ENCODE peak calls at places on chromosomes 13 and 19, in five cellular contexts. One of them, this sample, is unnamed.

GRCh38 chr13:79485014-79485441 is 4.1 kb downstream of the NDFIP2 start:
- DNase-seq in cardiac muscle cell: peak; percentile 75
- DNase-seq in ascending aorta: no peak
- DNase-seq in MM.1S: no peak
- DNase-seq in activated B cell treated with CpG ODN at 0.5 μM for 24 hours: no peak
- DNase-seq in this sample: no peak

GRCh38 chr13:29936961-29937360 is 86.5 kb upstream of the UBL3 start:
- DNase-seq in cardiac muscle cell: no peak
- DNase-seq in ascending aorta: no peak
- DNase-seq in MM.1S: no peak
- DNase-seq in activated B cell treated with CpG ODN at 0.5 μM for 24 hours: no peak
- DNase-seq in this sample: no peak

GRCh38 chr13:46804391-46804815 is 7.4 kb upstream of the ESD start:
- DNase-seq in cardiac muscle cell: peak; percentile 72
- DNase-seq in ascending aorta: no peak
- DNase-seq in MM.1S: no peak
- DNase-seq in activated B cell treated with CpG ODN at 0.5 μM for 24 hours: no peak
- DNase-seq in this sample: no peak

GRCh38 chr13:45436953-45437352 is 18.8 kb upstream of the SLC25A30 start:
- DNase-seq in cardiac muscle cell: no peak
- DNase-seq in ascending aorta: peak; percentile 37
- DNase-seq in MM.1S: no peak
- DNase-seq in activated B cell treated with CpG ODN at 0.5 μM for 24 hours: no peak
- DNase-seq in this sample: no peak

GRCh38 chr19:29942404-29943261 is 594 bp downstream of the URI1 start:
- DNase-seq in cardiac muscle cell: peak; percentile 52
- DNase-seq in ascending aorta: peak; percentile 73
- DNase-seq in MM.1S: peak; percentile 59
- DNase-seq in activated B cell treated with CpG ODN at 0.5 μM for 24 hours: peak; percentile 75
- DNase-seq in this sample: peak; percentile 53

GRCh38 chr13:64332048-64332447 is 2898.1 kb downstream of the PCDH9 start:
- DNase-seq in cardiac muscle cell: no peak
- DNase-seq in ascending aorta: no peak
- DNase-seq in MM.1S: no peak
- DNase-seq in activated B cell treated with CpG ODN at 0.5 μM for 24 hours: no peak
- DNase-seq in this sample: no peak

GRCh38 chr19:30908262-30908771 is 440.9 kb downstream of the TSHZ3 start:
- DNase-seq in cardiac muscle cell: no peak
- DNase-seq in ascending aorta: no peak
- DNase-seq in MM.1S: no peak
- DNase-seq in activated B cell treated with CpG ODN at 0.5 μM for 24 hours: no peak
- DNase-seq in this sample: no peak

GRCh38 chr13:113837554-113838355 is 26.1 kb downstream of the GAS6 start:
- DNase-seq in cardiac muscle cell: peak; percentile 98
- DNase-seq in ascending aorta: peak; percentile 97
- DNase-seq in MM.1S: no peak
- DNase-seq in activated B cell treated with CpG ODN at 0.5 μM for 24 hours: no peak
- DNase-seq in this sample: no peak

GRCh38 chr13:105464249-105464648 is 1071.2 kb downstream of the EFNB2 start:
- DNase-seq in cardiac muscle cell: no peak
- DNase-seq in ascending aorta: no peak
- DNase-seq in MM.1S: no peak
- DNase-seq in activated B cell treated with CpG ODN at 0.5 μM for 24 hours: no peak
- DNase-seq in this sample: no peak

GRCh38 chr19:18203408-18203862 is 407 bp downstream of the RAB3A start:
- DNase-seq in cardiac muscle cell: peak; percentile 22
- DNase-seq in ascending aorta: peak; percentile 81
- DNase-seq in MM.1S: peak; percentile 44
- DNase-seq in activated B cell treated with CpG ODN at 0.5 μM for 24 hours: no peak
- DNase-seq in this sample: no peak

GRCh38 chr19:48271531-48272151 is 1.8 kb downstream of the ZNF114 start:
- DNase-seq in cardiac muscle cell: peak; percentile 64
- DNase-seq in ascending aorta: peak; percentile 52
- DNase-seq in MM.1S: no peak
- DNase-seq in activated B cell treated with CpG ODN at 0.5 μM for 24 hours: peak; percentile 37
- DNase-seq in this sample: peak; percentile 59

GRCh38 chr13:92833071-92833470 is 393.5 kb upstream of the GPC6 start:
- DNase-seq in cardiac muscle cell: peak; percentile 33
- DNase-seq in ascending aorta: no peak
- DNase-seq in MM.1S: no peak
- DNase-seq in activated B cell treated with CpG ODN at 0.5 μM for 24 hours: no peak
- DNase-seq in this sample: no peak

GRCh38 chr19:52941941-52942370 is 18.7 kb upstream of the ZNF888 start:
- DNase-seq in cardiac muscle cell: peak; percentile 23
- DNase-seq in ascending aorta: peak; percentile 72
- DNase-seq in MM.1S: peak; percentile 8
- DNase-seq in activated B cell treated with CpG ODN at 0.5 μM for 24 hours: peak; percentile 31
- DNase-seq in this sample: no peak

GRCh38 chr19:32053366-32053765 is 292.0 kb upstream of the ZNF507 start:
- DNase-seq in cardiac muscle cell: no peak
- DNase-seq in ascending aorta: no peak
- DNase-seq in MM.1S: no peak
- DNase-seq in activated B cell treated with CpG ODN at 0.5 μM for 24 hours: no peak
- DNase-seq in this sample: no peak

GRCh38 chr13:110108348-110109139 is 198.4 kb downstream of the COL4A1 start:
- DNase-seq in cardiac muscle cell: peak; percentile 94
- DNase-seq in ascending aorta: peak; percentile 88
- DNase-seq in MM.1S: peak; percentile 59
- DNase-seq in activated B cell treated with CpG ODN at 0.5 μM for 24 hours: no peak
- DNase-seq in this sample: peak; percentile 50

GRCh38 chr19:10260141-10260584 is 8.1 kb downstream of the MRPL4 start:
- DNase-seq in cardiac muscle cell: no peak
- DNase-seq in ascending aorta: no peak
- DNase-seq in MM.1S: no peak
- DNase-seq in activated B cell treated with CpG ODN at 0.5 μM for 24 hours: no peak
- DNase-seq in this sample: no peak

GRCh38 chr13:98892821-98893220 is 85.0 kb downstream of the DOCK9 start:
- DNase-seq in cardiac muscle cell: no peak
- DNase-seq in ascending aorta: no peak
- DNase-seq in MM.1S: no peak
- DNase-seq in activated B cell treated with CpG ODN at 0.5 μM for 24 hours: no peak
- DNase-seq in this sample: no peak

GRCh38 chr13:35252536-35253205 is 223.8 kb downstream of the MAB21L1 start:
- DNase-seq in cardiac muscle cell: no peak
- DNase-seq in ascending aorta: no peak
- DNase-seq in MM.1S: peak; percentile 29
- DNase-seq in activated B cell treated with CpG ODN at 0.5 μM for 24 hours: no peak
- DNase-seq in this sample: no peak

GRCh38 chr13:66399873-66400272 is 830.3 kb downstream of the PCDH9 start:
- DNase-seq in cardiac muscle cell: no peak
- DNase-seq in ascending aorta: no peak
- DNase-seq in MM.1S: no peak
- DNase-seq in activated B cell treated with CpG ODN at 0.5 μM for 24 hours: no peak
- DNase-seq in this sample: no peak

GRCh38 chr19:17948967-17949930 is 16.4 kb downstream of the CCDC124 start:
- DNase-seq in cardiac muscle cell: no peak
- DNase-seq in ascending aorta: no peak
- DNase-seq in MM.1S: no peak
- DNase-seq in activated B cell treated with CpG ODN at 0.5 μM for 24 hours: peak; percentile 44
- DNase-seq in this sample: no peak

GRCh38 chr19:35524181-35524838 is 3.8 kb downstream of the SBSN start:
- DNase-seq in cardiac muscle cell: no peak
- DNase-seq in ascending aorta: no peak
- DNase-seq in MM.1S: no peak
- DNase-seq in activated B cell treated with CpG ODN at 0.5 μM for 24 hours: no peak
- DNase-seq in this sample: no peak

GRCh38 chr13:34864650-34865049 is 77.4 kb upstream of the NBEA start:
- DNase-seq in cardiac muscle cell: no peak
- DNase-seq in ascending aorta: no peak
- DNase-seq in MM.1S: no peak
- DNase-seq in activated B cell treated with CpG ODN at 0.5 μM for 24 hours: no peak
- DNase-seq in this sample: no peak

GRCh38 chr13:73244486-73244885 is 185.7 kb downstream of the KLF5 start:
- DNase-seq in cardiac muscle cell: no peak
- DNase-seq in ascending aorta: no peak
- DNase-seq in MM.1S: no peak
- DNase-seq in activated B cell treated with CpG ODN at 0.5 μM for 24 hours: no peak
- DNase-seq in this sample: no peak

GRCh38 chr19:19064811-19065745 is 1.3 kb downstream of the SLC25A42 start:
- DNase-seq in cardiac muscle cell: peak; percentile 22
- DNase-seq in ascending aorta: no peak
- DNase-seq in MM.1S: peak; percentile 49
- DNase-seq in activated B cell treated with CpG ODN at 0.5 μM for 24 hours: peak; percentile 36
- DNase-seq in this sample: no peak

GRCh38 chr19:6018786-6019185 is 40.8 kb upstream of the RANBP3 start:
- DNase-seq in cardiac muscle cell: no peak
- DNase-seq in ascending aorta: no peak
- DNase-seq in MM.1S: no peak
- DNase-seq in activated B cell treated with CpG ODN at 0.5 μM for 24 hours: no peak
- DNase-seq in this sample: no peak

GRCh38 chr13:102687520-102687919 is 7.3 kb downstream of the METTL21C start:
- DNase-seq in cardiac muscle cell: no peak
- DNase-seq in ascending aorta: no peak
- DNase-seq in MM.1S: no peak
- DNase-seq in activated B cell treated with CpG ODN at 0.5 μM for 24 hours: no peak
- DNase-seq in this sample: no peak

GRCh38 chr19:37329686-37330085 is 41.2 kb upstream of the ZNF527 start:
- DNase-seq in cardiac muscle cell: no peak
- DNase-seq in ascending aorta: no peak
- DNase-seq in MM.1S: no peak
- DNase-seq in activated B cell treated with CpG ODN at 0.5 μM for 24 hours: no peak
- DNase-seq in this sample: no peak

GRCh38 chr13:104320446-104320845 is 1254.2 kb upstream of the SLC10A2 start:
- DNase-seq in cardiac muscle cell: peak; percentile 52
- DNase-seq in ascending aorta: no peak
- DNase-seq in MM.1S: no peak
- DNase-seq in activated B cell treated with CpG ODN at 0.5 μM for 24 hours: no peak
- DNase-seq in this sample: no peak

GRCh38 chr13:104321756-104322155 is 1255.5 kb upstream of the SLC10A2 start:
- DNase-seq in cardiac muscle cell: no peak
- DNase-seq in ascending aorta: no peak
- DNase-seq in MM.1S: no peak
- DNase-seq in activated B cell treated with CpG ODN at 0.5 μM for 24 hours: no peak
- DNase-seq in this sample: no peak

GRCh38 chr13:104315606-104316005 is 1249.4 kb upstream of the SLC10A2 start:
- DNase-seq in cardiac muscle cell: peak; percentile 90
- DNase-seq in ascending aorta: no peak
- DNase-seq in MM.1S: no peak
- DNase-seq in activated B cell treated with CpG ODN at 0.5 μM for 24 hours: no peak
- DNase-seq in this sample: no peak

GRCh38 chr13:104314926-104315535 is 1248.8 kb upstream of the SLC10A2 start:
- DNase-seq in cardiac muscle cell: no peak
- DNase-seq in ascending aorta: no peak
- DNase-seq in MM.1S: no peak
- DNase-seq in activated B cell treated with CpG ODN at 0.5 μM for 24 hours: no peak
- DNase-seq in this sample: no peak

GRCh38 chr13:104318121-104318520 is 1251.9 kb upstream of the SLC10A2 start:
- DNase-seq in cardiac muscle cell: peak; percentile 69
- DNase-seq in ascending aorta: no peak
- DNase-seq in MM.1S: peak; percentile 11
- DNase-seq in activated B cell treated with CpG ODN at 0.5 μM for 24 hours: no peak
- DNase-seq in this sample: no peak
- TF ChIP-seq CTCF in cardiac muscle cell: peak; percentile 54
- TF ChIP-seq CTCF in ascending aorta: no peak
- TF ChIP-seq CTCF in MM.1S: peak; percentile 5
- TF ChIP-seq CTCF in activated B cell treated with CpG ODN at 0.5 μM for 24 hours: no peak
- TF ChIP-seq CTCF in this sample: no peak

GRCh38 chr19:41895745-41896580 is 13.0 kb downstream of the ARHGEF1 start:
- DNase-seq in cardiac muscle cell: no peak
- DNase-seq in ascending aorta: no peak
- DNase-seq in MM.1S: no peak
- DNase-seq in activated B cell treated with CpG ODN at 0.5 μM for 24 hours: no peak
- DNase-seq in this sample: no peak
- TF ChIP-seq CTCF in cardiac muscle cell: peak; percentile 23
- TF ChIP-seq CTCF in ascending aorta: no peak
- TF ChIP-seq CTCF in MM.1S: peak; percentile 32
- TF ChIP-seq CTCF in activated B cell treated with CpG ODN at 0.5 μM for 24 hours: no peak
- TF ChIP-seq CTCF in this sample: peak; percentile 27

GRCh38 chr13:39012608-39013007 is 22.0 kb upstream of the STOML3 start:
- DNase-seq in cardiac muscle cell: no peak
- DNase-seq in ascending aorta: no peak
- DNase-seq in MM.1S: no peak
- DNase-seq in activated B cell treated with CpG ODN at 0.5 μM for 24 hours: no peak
- DNase-seq in this sample: no peak
- TF ChIP-seq CTCF in cardiac muscle cell: no peak
- TF ChIP-seq CTCF in ascending aorta: no peak
- TF ChIP-seq CTCF in MM.1S: no peak
- TF ChIP-seq CTCF in activated B cell treated with CpG ODN at 0.5 μM for 24 hours: no peak
- TF ChIP-seq CTCF in this sample: no peak

DNA sequence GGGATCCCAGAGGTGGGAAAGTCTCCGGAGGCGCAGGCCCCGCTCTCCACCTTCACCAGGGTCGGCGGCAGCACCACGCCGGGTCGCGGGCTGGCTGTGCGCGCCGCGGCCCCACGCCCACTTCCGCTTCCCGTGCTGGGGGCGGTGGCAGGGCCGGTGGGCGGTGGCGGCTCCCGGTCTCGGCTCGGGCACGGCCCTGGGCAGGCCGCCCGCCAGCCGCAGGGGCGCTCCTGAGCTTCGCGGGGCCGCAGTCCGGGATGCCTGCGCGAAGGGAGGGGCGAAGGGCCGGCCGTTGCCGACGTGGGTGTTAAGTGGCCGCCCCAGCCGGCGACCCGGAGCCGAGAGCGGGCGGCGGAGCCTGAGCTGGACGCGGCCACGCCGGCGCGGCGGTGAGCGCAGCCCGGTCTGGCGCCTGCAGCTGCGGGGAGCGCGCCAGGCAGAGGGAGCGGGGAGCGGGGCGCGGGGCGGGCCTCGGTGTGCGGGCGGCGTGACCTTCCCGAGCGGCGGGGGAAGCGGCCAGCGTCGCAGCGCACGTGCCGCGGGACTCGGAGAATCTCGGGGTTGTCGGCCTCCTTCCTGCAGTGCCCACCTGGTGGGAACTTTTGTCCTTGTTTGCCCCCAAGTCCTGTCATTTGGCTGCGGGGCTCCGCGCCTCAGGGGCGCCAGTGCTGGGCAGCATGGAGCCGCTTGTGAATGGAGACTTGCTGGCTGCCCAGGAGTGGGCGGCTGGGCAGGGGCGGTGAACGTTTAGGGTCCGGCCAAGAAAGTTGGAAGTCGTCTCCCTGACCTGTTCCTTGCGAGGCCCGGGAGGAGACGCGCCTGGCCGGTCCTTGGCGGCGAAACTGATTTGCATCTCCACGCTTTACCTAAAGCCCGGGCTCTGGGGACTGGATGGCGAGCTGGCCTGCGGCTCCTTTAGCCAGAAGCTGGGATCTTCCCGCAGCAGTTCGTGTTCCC is at the start of gene SLC25A15:
- DNase-seq in cardiac muscle cell: peak; percentile 91
- DNase-seq in ascending aorta: peak; percentile 89
- DNase-seq in MM.1S: peak; percentile 75
- DNase-seq in activated B cell treated with CpG ODN at 0.5 μM for 24 hours: peak; percentile 82
- DNase-seq in this sample: peak; percentile 57
- TF ChIP-seq CTCF in cardiac muscle cell: peak; percentile 17
- TF ChIP-seq CTCF in ascending aorta: no peak
- TF ChIP-seq CTCF in MM.1S: peak; percentile 10
- TF ChIP-seq CTCF in activated B cell treated with CpG ODN at 0.5 μM for 24 hours: no peak
- TF ChIP-seq CTCF in this sample: no peak

GRCh38 chr19:40530091-40530901 is 46.4 kb upstream of the SHKBP1 start:
- DNase-seq in cardiac muscle cell: no peak
- DNase-seq in ascending aorta: no peak
- DNase-seq in MM.1S: no peak
- DNase-seq in activated B cell treated with CpG ODN at 0.5 μM for 24 hours: no peak
- DNase-seq in this sample: peak; percentile 53
- TF ChIP-seq CTCF in cardiac muscle cell: peak; percentile 30
- TF ChIP-seq CTCF in ascending aorta: peak; percentile 29
- TF ChIP-seq CTCF in MM.1S: no peak
- TF ChIP-seq CTCF in activated B cell treated with CpG ODN at 0.5 μM for 24 hours: no peak
- TF ChIP-seq CTCF in this sample: no peak

GRCh38 chr19:45150731-45151725 is 9.8 kb downstream of the NKPD1 start:
- DNase-seq in cardiac muscle cell: no peak
- DNase-seq in ascending aorta: no peak
- DNase-seq in MM.1S: no peak
- DNase-seq in activated B cell treated with CpG ODN at 0.5 μM for 24 hours: no peak
- DNase-seq in this sample: no peak
- TF ChIP-seq CTCF in cardiac muscle cell: no peak
- TF ChIP-seq CTCF in ascending aorta: no peak
- TF ChIP-seq CTCF in MM.1S: no peak
- TF ChIP-seq CTCF in activated B cell treated with CpG ODN at 0.5 μM for 24 hours: no peak
- TF ChIP-seq CTCF in this sample: no peak

GRCh38 chr13:68439821-68440220 is 1209.7 kb upstream of the PCDH9 start:
- DNase-seq in cardiac muscle cell: no peak
- DNase-seq in ascending aorta: no peak
- DNase-seq in MM.1S: no peak
- DNase-seq in activated B cell treated with CpG ODN at 0.5 μM for 24 hours: no peak
- DNase-seq in this sample: no peak
- TF ChIP-seq CTCF in cardiac muscle cell: no peak
- TF ChIP-seq CTCF in ascending aorta: no peak
- TF ChIP-seq CTCF in MM.1S: no peak
- TF ChIP-seq CTCF in activated B cell treated with CpG ODN at 0.5 μM for 24 hours: no peak
- TF ChIP-seq CTCF in this sample: no peak